ENCODE peak calls at places on chromosomes 6 and 20, in eight cellular contexts. One of them, this sample, is unnamed.

GRCh38 chr6:131897050-131897435 is 54.1 kb downstream of the CCN2 start:
- DNase-seq in SK-N-MC: no peak
- DNase-seq in stimulated activated CD4-positive, alpha-beta T cell treated with anti-CD3 and anti-CD28 coated beads, TNF-alpha, amount 100 ng/mL, for 24 hours: no peak
- DNase-seq in AG08395: no peak
- DNase-seq in posterior cingulate gyrus: no peak
- DNase-seq in tibial artery: no peak
- DNase-seq in NCI-H1694: no peak
- DNase-seq in fibroblast of the aortic adventitia: no peak
- DNase-seq in this sample: no peak

GRCh38 chr6:13886949-13887348 is 37.8 kb upstream of the RNF182 start:
- DNase-seq in SK-N-MC: no peak
- DNase-seq in stimulated activated CD4-positive, alpha-beta T cell treated with anti-CD3 and anti-CD28 coated beads, TNF-alpha, amount 100 ng/mL, for 24 hours: no peak
- DNase-seq in AG08395: no peak
- DNase-seq in posterior cingulate gyrus: no peak
- DNase-seq in tibial artery: no peak
- DNase-seq in NCI-H1694: no peak
- DNase-seq in fibroblast of the aortic adventitia: no peak
- DNase-seq in this sample: no peak

GRCh38 chr6:22350109-22350508 is 53.3 kb upstream of the PRL start:
- DNase-seq in SK-N-MC: no peak
- DNase-seq in stimulated activated CD4-positive, alpha-beta T cell treated with anti-CD3 and anti-CD28 coated beads, TNF-alpha, amount 100 ng/mL, for 24 hours: no peak
- DNase-seq in AG08395: no peak
- DNase-seq in posterior cingulate gyrus: no peak
- DNase-seq in tibial artery: no peak
- DNase-seq in NCI-H1694: no peak
- DNase-seq in fibroblast of the aortic adventitia: no peak
- DNase-seq in this sample: peak; percentile 18

GRCh38 chr6:131293472-131293911 is 158.2 kb downstream of the AKAP7 start:
- DNase-seq in SK-N-MC: no peak
- DNase-seq in stimulated activated CD4-positive, alpha-beta T cell treated with anti-CD3 and anti-CD28 coated beads, TNF-alpha, amount 100 ng/mL, for 24 hours: no peak
- DNase-seq in AG08395: no peak
- DNase-seq in posterior cingulate gyrus: no peak
- DNase-seq in tibial artery: no peak
- DNase-seq in NCI-H1694: no peak
- DNase-seq in fibroblast of the aortic adventitia: no peak
- DNase-seq in this sample: no peak

GRCh38 chr6:139588734-139589418 is 214.4 kb upstream of the CITED2 start:
- DNase-seq in SK-N-MC: no peak
- DNase-seq in stimulated activated CD4-positive, alpha-beta T cell treated with anti-CD3 and anti-CD28 coated beads, TNF-alpha, amount 100 ng/mL, for 24 hours: no peak
- DNase-seq in AG08395: no peak
- DNase-seq in posterior cingulate gyrus: no peak
- DNase-seq in tibial artery: no peak
- DNase-seq in NCI-H1694: no peak
- DNase-seq in fibroblast of the aortic adventitia: peak; percentile 64
- DNase-seq in this sample: no peak

GRCh38 chr6:111818539-111819226 is 54.6 kb downstream of the FYN start:
- DNase-seq in SK-N-MC: no peak
- DNase-seq in stimulated activated CD4-positive, alpha-beta T cell treated with anti-CD3 and anti-CD28 coated beads, TNF-alpha, amount 100 ng/mL, for 24 hours: no peak
- DNase-seq in AG08395: no peak
- DNase-seq in posterior cingulate gyrus: no peak
- DNase-seq in tibial artery: no peak
- DNase-seq in NCI-H1694: no peak
- DNase-seq in fibroblast of the aortic adventitia: no peak
- DNase-seq in this sample: no peak

GRCh38 chr6:34866509-34866908 is 21.3 kb downstream of the TAF11 start:
- DNase-seq in SK-N-MC: no peak
- DNase-seq in stimulated activated CD4-positive, alpha-beta T cell treated with anti-CD3 and anti-CD28 coated beads, TNF-alpha, amount 100 ng/mL, for 24 hours: no peak
- DNase-seq in AG08395: no peak
- DNase-seq in posterior cingulate gyrus: no peak
- DNase-seq in tibial artery: no peak
- DNase-seq in NCI-H1694: no peak
- DNase-seq in fibroblast of the aortic adventitia: no peak
- DNase-seq in this sample: no peak

GRCh38 chr6:97630592-97630991 is 347.6 kb upstream of the MMS22L start:
- DNase-seq in SK-N-MC: no peak
- DNase-seq in stimulated activated CD4-positive, alpha-beta T cell treated with anti-CD3 and anti-CD28 coated beads, TNF-alpha, amount 100 ng/mL, for 24 hours: no peak
- DNase-seq in AG08395: peak; percentile 20
- DNase-seq in posterior cingulate gyrus: no peak
- DNase-seq in tibial artery: no peak
- DNase-seq in NCI-H1694: no peak
- DNase-seq in fibroblast of the aortic adventitia: peak; percentile 2
- DNase-seq in this sample: no peak

GRCh38 chr6:133953634-133954415 is 801 bp downstream of the TBPL1 start:
- DNase-seq in SK-N-MC: no peak
- DNase-seq in stimulated activated CD4-positive, alpha-beta T cell treated with anti-CD3 and anti-CD28 coated beads, TNF-alpha, amount 100 ng/mL, for 24 hours: no peak
- DNase-seq in AG08395: no peak
- DNase-seq in posterior cingulate gyrus: no peak
- DNase-seq in tibial artery: no peak
- DNase-seq in NCI-H1694: no peak
- DNase-seq in fibroblast of the aortic adventitia: no peak
- DNase-seq in this sample: no peak

GRCh38 chr20:48238326-48238725 is 453.0 kb upstream of the SULF2 start:
- DNase-seq in SK-N-MC: no peak
- DNase-seq in stimulated activated CD4-positive, alpha-beta T cell treated with anti-CD3 and anti-CD28 coated beads, TNF-alpha, amount 100 ng/mL, for 24 hours: no peak
- DNase-seq in AG08395: peak; percentile 35
- DNase-seq in posterior cingulate gyrus: no peak
- DNase-seq in tibial artery: no peak
- DNase-seq in NCI-H1694: no peak
- DNase-seq in fibroblast of the aortic adventitia: peak; percentile 17
- DNase-seq in this sample: no peak

GRCh38 chr6:1735239-1735803 is 125.6 kb downstream of the FOXC1 start:
- DNase-seq in SK-N-MC: no peak
- DNase-seq in stimulated activated CD4-positive, alpha-beta T cell treated with anti-CD3 and anti-CD28 coated beads, TNF-alpha, amount 100 ng/mL, for 24 hours: no peak
- DNase-seq in AG08395: no peak
- DNase-seq in posterior cingulate gyrus: no peak
- DNase-seq in tibial artery: no peak
- DNase-seq in NCI-H1694: no peak
- DNase-seq in fibroblast of the aortic adventitia: no peak
- DNase-seq in this sample: no peak

GRCh38 chr6:127464881-127465459 is 5.8 kb upstream of the KIAA0408 start:
- DNase-seq in SK-N-MC: no peak
- DNase-seq in stimulated activated CD4-positive, alpha-beta T cell treated with anti-CD3 and anti-CD28 coated beads, TNF-alpha, amount 100 ng/mL, for 24 hours: peak; percentile 58
- DNase-seq in AG08395: peak; percentile 81
- DNase-seq in posterior cingulate gyrus: peak; percentile 93
- DNase-seq in tibial artery: peak; percentile 81
- DNase-seq in NCI-H1694: peak; percentile 17
- DNase-seq in fibroblast of the aortic adventitia: peak; percentile 84
- DNase-seq in this sample: no peak

GRCh38 chr20:47451602-47451904 is 50.1 kb upstream of the NCOA3 start:
- DNase-seq in SK-N-MC: no peak
- DNase-seq in stimulated activated CD4-positive, alpha-beta T cell treated with anti-CD3 and anti-CD28 coated beads, TNF-alpha, amount 100 ng/mL, for 24 hours: no peak
- DNase-seq in AG08395: no peak
- DNase-seq in posterior cingulate gyrus: no peak
- DNase-seq in tibial artery: no peak
- DNase-seq in NCI-H1694: no peak
- DNase-seq in fibroblast of the aortic adventitia: no peak
- DNase-seq in this sample: no peak

GRCh38 chr6:73011945-73012344 is 213.4 kb downstream of the KHDC1L start:
- DNase-seq in SK-N-MC: no peak
- DNase-seq in stimulated activated CD4-positive, alpha-beta T cell treated with anti-CD3 and anti-CD28 coated beads, TNF-alpha, amount 100 ng/mL, for 24 hours: no peak
- DNase-seq in AG08395: no peak
- DNase-seq in posterior cingulate gyrus: no peak
- DNase-seq in tibial artery: no peak
- DNase-seq in NCI-H1694: no peak
- DNase-seq in fibroblast of the aortic adventitia: peak; percentile 35
- DNase-seq in this sample: no peak

GRCh38 chr20:7123457-7123856 is 356.0 kb downstream of the BMP2 start:
- DNase-seq in SK-N-MC: no peak
- DNase-seq in stimulated activated CD4-positive, alpha-beta T cell treated with anti-CD3 and anti-CD28 coated beads, TNF-alpha, amount 100 ng/mL, for 24 hours: no peak
- DNase-seq in AG08395: no peak
- DNase-seq in posterior cingulate gyrus: no peak
- DNase-seq in tibial artery: no peak
- DNase-seq in NCI-H1694: no peak
- DNase-seq in fibroblast of the aortic adventitia: no peak
- DNase-seq in this sample: no peak

GRCh38 chr6:10390495-10391298 is 24.2 kb downstream of the TFAP2A start:
- DNase-seq in SK-N-MC: no peak
- DNase-seq in stimulated activated CD4-positive, alpha-beta T cell treated with anti-CD3 and anti-CD28 coated beads, TNF-alpha, amount 100 ng/mL, for 24 hours: no peak
- DNase-seq in AG08395: no peak
- DNase-seq in posterior cingulate gyrus: no peak
- DNase-seq in tibial artery: no peak
- DNase-seq in NCI-H1694: no peak
- DNase-seq in fibroblast of the aortic adventitia: no peak
- DNase-seq in this sample: no peak

GRCh38 chr6:56766806-56767178 is 124.1 kb upstream of the DST start:
- DNase-seq in SK-N-MC: no peak
- DNase-seq in stimulated activated CD4-positive, alpha-beta T cell treated with anti-CD3 and anti-CD28 coated beads, TNF-alpha, amount 100 ng/mL, for 24 hours: no peak
- DNase-seq in AG08395: no peak
- DNase-seq in posterior cingulate gyrus: no peak
- DNase-seq in tibial artery: no peak
- DNase-seq in NCI-H1694: no peak
- DNase-seq in fibroblast of the aortic adventitia: peak; percentile 85
- DNase-seq in this sample: no peak

GRCh38 chr6:57313711-57314471 is 3.5 kb upstream of the PRIM2 start:
- DNase-seq in SK-N-MC: peak; percentile 66
- DNase-seq in stimulated activated CD4-positive, alpha-beta T cell treated with anti-CD3 and anti-CD28 coated beads, TNF-alpha, amount 100 ng/mL, for 24 hours: no peak
- DNase-seq in AG08395: peak; percentile 89
- DNase-seq in posterior cingulate gyrus: peak; percentile 86
- DNase-seq in tibial artery: no peak
- DNase-seq in NCI-H1694: no peak
- DNase-seq in fibroblast of the aortic adventitia: peak; percentile 99
- DNase-seq in this sample: peak; percentile 77

GRCh38 chr20:3679749-3680700 is 1.8 kb downstream of the ADAM33 start:
- DNase-seq in SK-N-MC: no peak
- DNase-seq in stimulated activated CD4-positive, alpha-beta T cell treated with anti-CD3 and anti-CD28 coated beads, TNF-alpha, amount 100 ng/mL, for 24 hours: no peak
- DNase-seq in AG08395: peak; percentile 92
- DNase-seq in posterior cingulate gyrus: peak; percentile 72
- DNase-seq in tibial artery: peak; percentile 87
- DNase-seq in NCI-H1694: no peak
- DNase-seq in fibroblast of the aortic adventitia: peak; percentile 88
- DNase-seq in this sample: no peak

GRCh38 chr6:142834853-142835252 is 110.1 kb downstream of the HIVEP2 start:
- DNase-seq in SK-N-MC: no peak
- DNase-seq in stimulated activated CD4-positive, alpha-beta T cell treated with anti-CD3 and anti-CD28 coated beads, TNF-alpha, amount 100 ng/mL, for 24 hours: no peak
- DNase-seq in AG08395: no peak
- DNase-seq in posterior cingulate gyrus: no peak
- DNase-seq in tibial artery: no peak
- DNase-seq in NCI-H1694: no peak
- DNase-seq in fibroblast of the aortic adventitia: no peak
- DNase-seq in this sample: no peak

GRCh38 chr6:147528511-147529145 is 20.1 kb downstream of the SAMD5 start:
- DNase-seq in SK-N-MC: no peak
- DNase-seq in stimulated activated CD4-positive, alpha-beta T cell treated with anti-CD3 and anti-CD28 coated beads, TNF-alpha, amount 100 ng/mL, for 24 hours: no peak
- DNase-seq in AG08395: no peak
- DNase-seq in posterior cingulate gyrus: no peak
- DNase-seq in tibial artery: no peak
- DNase-seq in NCI-H1694: no peak
- DNase-seq in fibroblast of the aortic adventitia: no peak
- DNase-seq in this sample: no peak

GRCh38 chr6:145244712-145245111 is 490.6 kb downstream of the EPM2A start:
- DNase-seq in SK-N-MC: no peak
- DNase-seq in stimulated activated CD4-positive, alpha-beta T cell treated with anti-CD3 and anti-CD28 coated beads, TNF-alpha, amount 100 ng/mL, for 24 hours: no peak
- DNase-seq in AG08395: no peak
- DNase-seq in posterior cingulate gyrus: no peak
- DNase-seq in tibial artery: no peak
- DNase-seq in NCI-H1694: no peak
- DNase-seq in fibroblast of the aortic adventitia: no peak
- DNase-seq in this sample: no peak

GRCh38 chr6:154165488-154165887 is 126.4 kb downstream of the OPRM1 start:
- DNase-seq in SK-N-MC: no peak
- DNase-seq in stimulated activated CD4-positive, alpha-beta T cell treated with anti-CD3 and anti-CD28 coated beads, TNF-alpha, amount 100 ng/mL, for 24 hours: no peak
- DNase-seq in AG08395: no peak
- DNase-seq in posterior cingulate gyrus: no peak
- DNase-seq in tibial artery: no peak
- DNase-seq in NCI-H1694: no peak
- DNase-seq in fibroblast of the aortic adventitia: no peak
- DNase-seq in this sample: no peak

This sample was measured in NCI-H446 treated with DMSO at 0.1 percent for 48 hours.